ENCODE peak calls at places on chromosomes 3 and 15, in five cellular contexts. N is stimulated activated effector memory CD8-positive, alpha-beta T cell treated with anti-CD3 and anti-CD28 coated beads, Interleukin-12 subunit alpha, Interleukin-12 subunit beta, amount 100 ng/mL, for 72 hours; A is astrocyte of the spinal cord; S is stimulated activated CD4-positive, alpha-beta T cell treated with anti-CD3 and anti-CD28 coated beads, Interleukin-4, amount 100 ng/mL, for 24 hours; E is AG10803. L is an unnamed sample.

GRCh38 chr3:182284793-182285192 is 508.5 kb upstream of the ATP11B start:
- DNase-seq in E (no peak), S (no peak), N (no peak), A (no peak), L (no peak)

GRCh38 chr3:127442551-127442950 is 148.0 kb downstream of the TPRA1 start:
- DNase-seq in S (no peak), E (no peak), N (no peak), A (no peak), L (no peak)

GRCh38 chr15:92715753-92716152 is 60.2 kb upstream of the FAM174B start:
- DNase-seq in N (no peak), E (no peak), S (no peak), A (peak; percentile 87), L (no peak)

GRCh38 chr15:43440721-43441281 is 52.2 kb downstream of the TP53BP1 start:
- DNase-seq in E (peak; percentile 98), N (peak; percentile 61), S (peak; percentile 47), A (peak; percentile 97), L (no peak)

GRCh38 chr3:42192334-42193200 is 73.4 kb downstream of the CCK start:
- DNase-seq in E (peak; percentile 40), S (no peak), A (peak; percentile 35), N (no peak), L (no peak)

GRCh38 chr3:111159391-111159790 is 87.8 kb downstream of the NECTIN3 start:
- DNase-seq in N (no peak), S (no peak), E (peak; percentile 23), A (peak; percentile 22), L (no peak)

GRCh38 chr15:85022860-85023403 is 41.3 kb downstream of the PDE8A start:
- DNase-seq in E (no peak), N (no peak), S (no peak), A (no peak), L (no peak)

GRCh38 chr15:25245801-25246622 is 192.8 kb downstream of the UBE3A start:
- DNase-seq in S (no peak), A (no peak), E (no peak), N (no peak), L (no peak)

GRCh38 chr3:71247221-71247947 is 336.1 kb downstream of the FOXP1 start:
- DNase-seq in N (no peak), A (no peak), S (no peak), E (peak; percentile 23), L (no peak)

GRCh38 chr15:70768247-70768883 is 5.0 kb upstream of the UACA start:
- DNase-seq in S (no peak), N (no peak), A (no peak), E (no peak), L (no peak)

GRCh38 chr3:14143271-14143605 is 18.4 kb downstream of the TMEM43 start:
- DNase-seq in N (no peak), A (no peak), E (peak; percentile 81), S (no peak), L (no peak)

GRCh38 chr3:184011937-184012889 is 5.5 kb downstream of the ABCC5 start:
- DNase-seq in S (no peak), A (no peak), E (no peak), N (no peak), L (no peak)

GRCh38 chr15:38541046-38541445 is 23.6 kb downstream of the RASGRP1 start:
- DNase-seq in E (no peak), N (no peak), A (no peak), S (no peak), L (no peak)

GRCh38 chr15:60969658-60970057 is 259.4 kb downstream of the RORA start:
- DNase-seq in N (no peak), E (no peak), S (no peak), A (no peak), L (no peak)

GRCh38 chr3:16534914-16535301 is 21.4 kb upstream of the RFTN1 start:
- DNase-seq in E (no peak), A (no peak), N (no peak), S (no peak), L (no peak)